ENCODE peak calls at places on chromosomes 13 and 19, in ten cellular contexts. B is psoas muscle, I is testis, H is AG09309, C is fibroblast of mammary gland, S is GM23338, Y is HL-60, W is astrocyte of the cerebellum, J is fibroblast of pulmonary artery, L is Peyer's patch. Z is an unnamed sample.

GRCh38 chr19:39946532-39946931 is 12.1 kb upstream of the FCGBP start:
- DNase-seq in S (no peak), W (no peak), L (no peak), J (peak), I (no peak), Y (peak), C (peak), B (no peak), H (no peak), Z (peak)

GRCh38 chr19:28307460-28307859 is 905.5 kb downstream of the UQCRFS1 start:
- DNase-seq in H (peak), J (peak), L (no peak), W (peak), B (no peak), C (peak), I (no peak), Y (no peak), S (no peak), Z (no peak)

GRCh38 chr19:30673336-30673735 is 301.2 kb downstream of the ZNF536 start:
- DNase-seq in Y (no peak), J (no peak), B (no peak), I (no peak), C (no peak), L (no peak), W (no peak), H (no peak), S (no peak), Z (no peak)

GRCh38 chr13:113650731-113651148 is 7.3 kb downstream of the ATP4B start:
- DNase-seq in W (no peak), J (no peak), S (no peak), L (peak), B (no peak), I (no peak), H (no peak), C (no peak), Y (no peak), Z (no peak)

GRCh38 chr13:24053505-24054251 is 106.8 kb upstream of the SPATA13 start:
- DNase-seq in Y (no peak), B (no peak), C (peak), H (no peak), W (peak), J (peak), I (peak), L (no peak), S (peak), Z (peak)

GRCh38 chr13:79455331-79455730 is 25.6 kb upstream of the NDFIP2 start:
- DNase-seq in J (no peak), S (no peak), B (no peak), L (no peak), Y (no peak), I (no peak), C (peak), W (no peak), H (no peak), Z (peak)

GRCh38 chr19:18450021-18450933 is 12.3 kb upstream of the ISYNA1 start:
- DNase-seq in W (no peak), Y (no peak), H (no peak), C (no peak), B (no peak), S (no peak), L (no peak), I (no peak), J (no peak), Z (no peak)

GRCh38 chr19:50979758-50980157 is 4.0 kb downstream of the KLK7 start:
- DNase-seq in I (no peak), Y (no peak), J (no peak), S (peak), W (no peak), L (no peak), H (no peak), C (no peak), B (no peak), Z (no peak)

GRCh38 chr19:1027953-1028902 is 1.8 kb downstream of the CNN2 start:
- DNase-seq in C (peak), B (peak), S (peak), Y (peak), H (peak), I (peak), J (peak), W (peak), L (peak), Z (peak)

GRCh38 chr13:81406639-81407292 is 1065.8 kb upstream of the SPRY2 start:
- DNase-seq in B (no peak), I (no peak), L (no peak), J (no peak), H (no peak), C (no peak), Y (no peak), W (no peak), S (no peak), Z (no peak)
- H3K4me3 ChIP-seq in B (no peak), I (no peak), L (no peak), J (no peak), H (no peak), C (no peak), Y (no peak), W (no peak), S (no peak), Z (no peak)

DNA sequence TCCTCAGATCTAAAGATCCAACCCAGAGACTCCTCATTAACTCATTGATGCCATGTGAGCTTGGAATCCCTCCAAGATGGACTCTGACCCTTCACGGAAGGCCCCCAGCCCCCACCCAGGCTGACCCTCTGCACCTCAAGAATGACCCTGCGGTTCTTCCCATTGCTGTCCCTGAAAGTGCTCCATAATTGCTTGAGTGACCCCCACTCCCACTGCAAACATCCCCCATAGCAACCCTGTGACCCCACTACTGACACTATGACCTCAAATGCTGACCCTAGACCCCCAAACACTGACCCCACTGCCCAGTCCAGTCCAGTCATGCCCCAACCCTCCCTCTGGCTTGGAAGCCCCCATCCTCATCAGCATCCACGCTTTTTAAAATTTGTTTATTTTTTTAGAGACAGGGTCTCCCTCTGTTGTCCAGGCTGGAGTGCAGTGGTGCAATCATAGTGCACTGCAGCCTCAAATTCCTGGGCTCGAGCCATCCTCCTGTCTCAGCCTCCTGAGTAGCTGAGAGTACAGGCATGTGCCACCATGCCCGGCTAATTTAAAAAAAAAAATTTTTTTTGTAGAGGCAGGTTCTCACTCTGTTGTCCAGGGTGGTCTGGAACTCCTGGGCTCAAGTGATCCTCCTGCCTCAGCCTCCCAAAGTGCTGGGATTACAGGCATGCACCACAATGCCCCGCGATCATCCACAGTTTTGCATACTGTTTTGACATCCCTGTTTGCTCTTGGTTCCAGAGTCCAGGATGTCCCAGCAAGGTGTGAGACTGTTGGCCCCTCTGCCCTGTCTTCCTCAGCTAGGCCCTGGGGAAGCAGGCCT is 855 bp downstream of the LYL1 start:
- DNase-seq in S (no peak), W (no peak), J (no peak), L (no peak), I (no peak), B (no peak), H (no peak), Y (no peak), C (no peak), Z (no peak)
- TF ChIP-seq CTCF in S (no peak), W (no peak), J (no peak), L (no peak), I (no peak), B (no peak), H (no peak), Y (no peak), C (no peak), Z (no peak)

DNA sequence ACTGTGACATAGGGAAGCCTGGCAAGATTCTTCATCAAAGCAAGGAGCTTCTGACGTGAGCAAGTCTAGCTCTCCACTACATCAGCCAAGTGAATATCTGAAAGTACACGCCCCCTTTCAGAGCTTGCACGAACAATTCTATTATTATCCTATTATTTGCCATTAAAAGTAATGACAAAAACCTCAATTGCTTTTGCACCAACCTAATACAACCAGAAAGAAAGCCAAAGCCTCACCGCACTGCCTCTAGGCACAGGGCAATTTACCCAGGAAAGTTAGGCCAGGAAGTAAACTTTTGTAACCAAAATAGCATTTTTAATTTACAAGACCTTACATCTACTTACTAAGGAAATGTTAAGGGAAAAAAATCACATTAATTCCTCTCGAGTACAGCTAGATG is 41.2 kb downstream of the LATS2 start:
- DNase-seq in H (no peak), S (no peak), C (no peak), I (no peak), W (no peak), J (no peak), L (no peak), B (no peak), Y (no peak), Z (no peak)
- H3K4me3 ChIP-seq in H (no peak), S (no peak), C (no peak), I (no peak), W (no peak), J (no peak), L (no peak), B (no peak), Y (no peak), Z (no peak)

DNA sequence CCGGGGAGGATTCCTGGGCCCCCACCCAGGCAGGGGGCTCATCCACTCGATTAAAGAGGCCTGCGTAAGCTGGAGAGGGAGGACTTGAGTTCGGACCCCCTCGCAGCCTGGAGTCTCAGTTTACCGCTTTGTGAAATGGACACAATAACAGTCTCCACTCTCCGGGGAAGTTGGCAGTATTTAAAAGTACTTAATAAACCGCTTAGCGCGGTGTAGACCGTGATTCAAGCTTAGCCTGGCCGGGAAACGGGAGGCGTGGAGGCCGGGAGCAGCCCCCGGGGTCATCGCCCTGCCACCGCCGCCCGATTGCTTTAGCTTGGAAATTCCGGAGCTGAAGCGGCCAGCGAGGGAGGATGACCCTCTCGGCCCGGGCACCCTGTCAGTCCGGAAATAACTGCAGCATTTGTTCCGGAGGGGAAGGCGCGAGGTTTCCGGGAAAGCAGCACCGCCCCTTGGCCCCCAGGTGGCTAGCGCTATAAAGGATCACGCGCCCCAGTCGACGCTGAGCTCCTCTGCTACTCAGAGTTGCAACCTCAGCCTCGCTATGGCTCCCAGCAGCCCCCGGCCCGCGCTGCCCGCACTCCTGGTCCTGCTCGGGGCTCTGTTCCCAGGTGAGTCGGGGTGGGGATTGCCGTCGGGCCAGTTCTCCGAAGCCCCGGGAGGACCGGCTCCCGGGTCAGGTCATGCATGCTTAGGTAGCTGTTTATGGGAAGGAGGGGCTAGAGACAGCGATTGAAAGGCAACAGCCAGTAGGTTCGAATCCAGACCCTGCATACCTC is at the start of gene ICAM1:
- DNase-seq in S (peak), C (peak), L (peak), I (peak), B (peak), Y (no peak), J (peak), W (no peak), H (no peak), Z (peak)
- TF ChIP-seq CTCF in S (no peak), C (no peak), L (peak), I (no peak), B (no peak), Y (no peak), J (no peak), W (no peak), H (no peak), Z (no peak)

Z was measured in choroid plexus epithelial cell.